ENCODE peak calls at places on chromosomes 5 and 9, in four cellular contexts. One of them, this sample, is unnamed.

GRCh38 chr5:173278172-173278571 is 43.2 kb upstream of the NKX2-5 start:
- DNase-seq in transverse colon: no peak
- DNase-seq in GM12892: no peak
- DNase-seq in HepG2: no peak
- DNase-seq in this sample: no peak

GRCh38 chr9:135839516-135839915 is 67.8 kb downstream of the CAMSAP1 start:
- DNase-seq in transverse colon: no peak
- DNase-seq in GM12892: no peak
- DNase-seq in HepG2: no peak
- DNase-seq in this sample: no peak

GRCh38 chr5:52988335-52989024 is 672 bp upstream of the ITGA2 start:
- DNase-seq in transverse colon: no peak
- DNase-seq in GM12892: no peak
- DNase-seq in HepG2: no peak
- DNase-seq in this sample: no peak

GRCh38 chr9:130630091-130630450 is 34.3 kb upstream of the PRDM12 start:
- DNase-seq in transverse colon: no peak
- DNase-seq in GM12892: no peak
- DNase-seq in HepG2: no peak
- DNase-seq in this sample: no peak

GRCh38 chr5:87770601-87771121 is 357.9 kb upstream of the CCNH start:
- DNase-seq in transverse colon: no peak
- DNase-seq in GM12892: no peak
- DNase-seq in HepG2: no peak
- DNase-seq in this sample: no peak

GRCh38 chr5:3103241-3103855 is 351.9 kb upstream of the IRX2 start:
- DNase-seq in transverse colon: no peak
- DNase-seq in GM12892: no peak
- DNase-seq in HepG2: no peak
- DNase-seq in this sample: no peak

GRCh38 chr9:5478214-5478613 is 27.9 kb downstream of the CD274 start:
- DNase-seq in transverse colon: no peak
- DNase-seq in GM12892: no peak
- DNase-seq in HepG2: no peak
- DNase-seq in this sample: no peak

GRCh38 chr5:135737701-135738563 is 96.5 kb upstream of the SLC25A48 start:
- DNase-seq in transverse colon: no peak
- DNase-seq in GM12892: no peak
- DNase-seq in HepG2: no peak
- DNase-seq in this sample: no peak

GRCh38 chr9:33143241-33143642 is 23.9 kb downstream of the B4GALT1 start:
- DNase-seq in transverse colon: peak; percentile 7
- DNase-seq in GM12892: no peak
- DNase-seq in HepG2: peak; percentile 50
- DNase-seq in this sample: peak; percentile 51

GRCh38 chr5:176739461-176740051 is 70.8 kb upstream of the UNC5A start:
- DNase-seq in transverse colon: no peak
- DNase-seq in GM12892: no peak
- DNase-seq in HepG2: no peak
- DNase-seq in this sample: peak; percentile 34

GRCh38 chr5:141882594-141883183 is 4.5 kb upstream of the PCDH1 start:
- DNase-seq in transverse colon: peak; percentile 35
- DNase-seq in GM12892: no peak
- DNase-seq in HepG2: peak; percentile 15
- DNase-seq in this sample: no peak

GRCh38 chr5:178454308-178454707 is 135.9 kb downstream of the COL23A1 start:
- DNase-seq in transverse colon: no peak
- DNase-seq in GM12892: no peak
- DNase-seq in HepG2: no peak
- DNase-seq in this sample: no peak

GRCh38 chr5:122152266-122152900 is 23.0 kb downstream of the ZNF474 start:
- DNase-seq in transverse colon: no peak
- DNase-seq in GM12892: no peak
- DNase-seq in HepG2: no peak
- DNase-seq in this sample: no peak

GRCh38 chr9:135224921-135225541 is 137.6 kb downstream of the OLFM1 start:
- DNase-seq in transverse colon: no peak
- DNase-seq in GM12892: no peak
- DNase-seq in HepG2: no peak
- DNase-seq in this sample: peak; percentile 44

GRCh38 chr5:94746731-94747124 is 128.3 kb downstream of the SLF1 start:
- DNase-seq in transverse colon: no peak
- DNase-seq in GM12892: no peak
- DNase-seq in HepG2: no peak
- DNase-seq in this sample: no peak

GRCh38 chr5:16712600-16712999 is 95.8 kb upstream of the RETREG1 start:
- DNase-seq in transverse colon: no peak
- DNase-seq in GM12892: no peak
- DNase-seq in HepG2: no peak
- DNase-seq in this sample: no peak

GRCh38 chr5:56745864-56746263 is 69.5 kb upstream of the MAP3K1 start:
- DNase-seq in transverse colon: no peak
- DNase-seq in GM12892: no peak
- DNase-seq in HepG2: no peak
- DNase-seq in this sample: no peak

GRCh38 chr9:113462781-113463286 is 693 bp upstream of the RGS3 start:
- DNase-seq in transverse colon: no peak
- DNase-seq in GM12892: no peak
- DNase-seq in HepG2: no peak
- DNase-seq in this sample: peak; percentile 61

GRCh38 chr9:100352201-100352726 is 478 bp downstream of the TEX10 start:
- DNase-seq in transverse colon: peak; percentile 24
- DNase-seq in GM12892: peak; percentile 30
- DNase-seq in HepG2: no peak
- DNase-seq in this sample: peak; percentile 66

GRCh38 chr9:100355561-100355960 is 2.8 kb upstream of the TEX10 start:
- DNase-seq in transverse colon: no peak
- DNase-seq in GM12892: no peak
- DNase-seq in HepG2: no peak
- DNase-seq in this sample: no peak

GRCh38 chr9:100351508-100351907 is 1.2 kb downstream of the TEX10 start:
- DNase-seq in transverse colon: no peak
- DNase-seq in GM12892: no peak
- DNase-seq in HepG2: no peak
- DNase-seq in this sample: no peak

GRCh38 chr9:100354121-100354800 is 1.5 kb upstream of the TEX10 start:
- DNase-seq in transverse colon: no peak
- DNase-seq in GM12892: no peak
- DNase-seq in HepG2: no peak
- DNase-seq in this sample: no peak

DNA sequence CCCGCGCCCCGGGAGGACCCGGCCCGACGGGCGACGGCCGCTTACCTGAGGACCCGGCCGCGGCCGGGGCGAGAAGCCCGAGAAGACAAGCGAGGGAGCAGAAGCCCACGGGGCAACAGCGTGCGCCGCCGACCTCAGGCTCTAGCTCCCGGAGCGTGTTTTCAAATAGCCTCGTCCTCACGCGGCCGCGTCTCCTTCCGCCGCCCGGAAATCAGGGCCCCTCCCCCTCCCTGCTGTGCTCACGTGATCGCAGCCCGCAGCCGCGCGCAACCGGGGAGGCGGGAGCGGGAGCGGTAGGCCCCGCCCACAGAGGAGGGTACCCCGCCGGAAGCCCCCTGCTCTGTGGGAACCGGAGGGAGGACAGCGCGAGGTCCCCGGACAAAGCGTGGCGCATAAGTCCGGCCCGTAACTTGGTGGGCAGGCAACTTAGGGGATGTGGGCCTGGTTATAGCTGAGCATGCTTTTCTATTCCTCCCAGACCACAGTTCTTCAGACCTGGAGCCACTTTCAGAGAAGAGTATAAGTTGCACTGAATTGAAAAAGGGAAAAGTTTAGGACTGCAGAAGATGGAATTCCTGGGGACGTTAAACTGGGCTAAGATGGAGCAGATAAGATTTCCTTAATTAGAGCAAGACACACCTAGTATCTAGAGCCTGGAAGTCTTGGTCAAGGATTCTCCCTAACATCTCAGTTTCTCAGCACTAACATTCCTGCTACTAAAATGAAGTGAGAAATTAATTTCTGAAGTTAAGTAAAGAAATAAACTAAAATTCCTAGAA is at the start of gene TEX10:
- DNase-seq in transverse colon: peak; percentile 91
- DNase-seq in GM12892: peak; percentile 75
- DNase-seq in HepG2: peak; percentile 75
- DNase-seq in this sample: peak; percentile 93
- TF ChIP-seq POLR2A in transverse colon: peak; percentile 56
- TF ChIP-seq POLR2A in GM12892: peak; percentile 91
- TF ChIP-seq POLR2A in HepG2: peak; percentile 94
- TF ChIP-seq POLR2A in this sample: no peak

GRCh38 chr5:68443091-68443490 is 227.5 kb downstream of the PIK3R1 start:
- DNase-seq in transverse colon: no peak
- DNase-seq in GM12892: no peak
- DNase-seq in HepG2: no peak
- DNase-seq in this sample: no peak
- TF ChIP-seq POLR2AphosphoS5 in transverse colon: no peak
- TF ChIP-seq POLR2AphosphoS5 in GM12892: no peak
- TF ChIP-seq POLR2AphosphoS5 in HepG2: no peak
- TF ChIP-seq POLR2AphosphoS5 in this sample: no peak

GRCh38 chr9:2060425-2060824 is 45.3 kb downstream of the SMARCA2 start:
- DNase-seq in transverse colon: no peak
- DNase-seq in GM12892: no peak
- DNase-seq in HepG2: no peak
- DNase-seq in this sample: no peak
- TF ChIP-seq POLR2A in transverse colon: no peak
- TF ChIP-seq POLR2A in GM12892: no peak
- TF ChIP-seq POLR2A in HepG2: no peak
- TF ChIP-seq POLR2A in this sample: no peak

GRCh38 chr5:315488-316209 is 5.9 kb upstream of the AHRR start:
- DNase-seq in transverse colon: no peak
- DNase-seq in GM12892: no peak
- DNase-seq in HepG2: no peak
- DNase-seq in this sample: no peak

GRCh38 chr5:318341-318897 is 3.1 kb upstream of the AHRR start:
- DNase-seq in transverse colon: no peak
- DNase-seq in GM12892: no peak
- DNase-seq in HepG2: no peak
- DNase-seq in this sample: no peak

GRCh38 chr5:318931-319601 is 2.4 kb upstream of the AHRR start:
- DNase-seq in transverse colon: no peak
- DNase-seq in GM12892: no peak
- DNase-seq in HepG2: peak; percentile 10
- DNase-seq in this sample: no peak

GRCh38 chr5:316210-317085 is 5.1 kb upstream of the AHRR start:
- DNase-seq in transverse colon: no peak
- DNase-seq in GM12892: no peak
- DNase-seq in HepG2: no peak
- DNase-seq in this sample: no peak

DNA sequence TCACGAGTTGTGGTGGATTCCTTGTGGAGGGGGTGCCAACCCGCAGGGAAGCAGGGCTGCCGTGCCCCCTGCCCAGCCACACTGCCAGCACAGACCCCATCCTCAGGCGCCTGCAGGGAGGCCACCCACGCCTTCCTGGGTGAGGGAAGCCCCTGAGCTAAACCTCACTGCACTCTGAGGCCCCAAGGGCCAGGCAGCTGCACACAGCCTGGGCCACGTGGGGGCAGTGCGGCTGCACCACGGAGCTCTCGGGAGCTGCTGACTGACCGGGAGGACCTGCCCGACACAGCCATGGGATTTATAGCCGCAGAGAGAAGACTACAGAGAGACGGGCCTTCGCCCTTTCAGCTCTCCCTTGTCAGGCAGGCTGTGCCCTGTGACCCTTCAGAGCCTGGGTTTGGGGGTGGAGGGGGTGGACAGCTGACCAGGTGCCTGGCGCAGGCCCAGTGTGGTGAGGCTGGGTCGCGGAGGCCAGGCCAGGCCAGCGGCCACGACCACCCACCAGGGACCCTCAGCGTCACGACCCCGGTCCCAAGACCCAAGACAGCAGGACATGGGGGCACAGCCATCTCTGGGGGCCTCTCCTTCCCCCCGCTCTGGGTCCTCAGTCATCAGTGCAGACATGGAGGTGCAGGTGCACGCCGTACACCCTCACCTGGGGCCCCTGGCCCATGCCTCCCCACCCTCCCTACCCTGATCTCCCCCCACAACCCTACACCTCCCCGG is 4.3 kb upstream of the AHRR start:
- DNase-seq in transverse colon: peak; percentile 38
- DNase-seq in GM12892: peak; percentile 87
- DNase-seq in HepG2: peak; percentile 53
- DNase-seq in this sample: no peak
- TF ChIP-seq POLR2AphosphoS5 in transverse colon: no peak
- TF ChIP-seq POLR2AphosphoS5 in GM12892: no peak
- TF ChIP-seq POLR2AphosphoS5 in HepG2: no peak
- TF ChIP-seq POLR2AphosphoS5 in this sample: no peak

DNA sequence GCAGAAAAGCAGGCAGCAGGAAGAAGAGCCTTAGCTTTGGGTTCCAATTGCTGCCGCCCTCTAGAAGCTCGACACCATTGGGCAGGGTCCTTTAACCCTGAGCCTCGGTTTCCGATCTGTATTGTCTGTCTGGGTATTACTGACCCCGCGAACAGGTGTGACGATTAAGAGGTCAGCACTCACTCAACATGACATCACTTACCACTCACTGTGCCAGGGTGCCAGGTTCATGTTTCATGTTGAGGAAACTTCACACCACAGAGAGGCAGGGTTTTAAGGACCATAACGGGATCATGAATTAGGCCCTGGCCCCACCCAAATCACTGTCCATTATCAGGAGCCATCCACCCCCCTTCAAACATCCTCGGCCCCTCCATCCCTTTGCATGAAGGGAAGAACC is 75.5 kb downstream of the GPR21 start:
- DNase-seq in transverse colon: no peak
- DNase-seq in GM12892: no peak
- DNase-seq in HepG2: no peak
- DNase-seq in this sample: no peak
- TF ChIP-seq POLR2A in transverse colon: no peak
- TF ChIP-seq POLR2A in GM12892: no peak
- TF ChIP-seq POLR2A in HepG2: no peak
- TF ChIP-seq POLR2A in this sample: no peak

DNA sequence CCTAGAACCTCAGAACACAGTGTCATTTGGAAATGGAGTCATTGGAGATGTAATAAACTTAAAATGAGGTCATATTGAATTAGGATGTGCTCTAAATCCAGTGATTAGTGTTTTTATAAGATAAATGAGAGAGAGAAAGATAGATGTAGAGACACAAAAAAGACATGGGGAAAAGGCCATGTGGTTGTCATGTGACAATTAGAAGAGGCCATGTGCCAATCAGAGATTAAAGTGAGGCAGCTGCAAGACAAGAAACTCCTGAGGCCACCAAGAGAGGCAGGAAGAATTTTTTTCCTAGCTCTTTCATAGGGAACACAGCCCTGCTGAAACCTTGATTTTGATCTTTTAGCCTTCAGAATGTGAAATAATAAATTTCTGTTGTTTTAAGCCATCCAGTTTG is 1307.2 kb downstream of the PTPRD start:
- DNase-seq in transverse colon: no peak
- DNase-seq in GM12892: no peak
- DNase-seq in HepG2: no peak
- DNase-seq in this sample: no peak
- TF ChIP-seq POLR2AphosphoS5 in transverse colon: no peak
- TF ChIP-seq POLR2AphosphoS5 in GM12892: no peak
- TF ChIP-seq POLR2AphosphoS5 in HepG2: no peak
- TF ChIP-seq POLR2AphosphoS5 in this sample: no peak